ENCODE peak calls at places on chromosome X, in five cellular contexts. O is neural progenitor cell, Z is BE2C, L is stomach, M is left lung. P is an unnamed sample. For H3K4me1 and H3K27me3, the result is how much of the 10 kb centered on the place peaks cover.

GRCh38 chrX:79559290-79559689 is 192.2 kb upstream of the ITM2A start:
- DNase-seq in O (no peak), Z (no peak), L (no peak), M (no peak), P (no peak)

GRCh38 chrX:129939986-129940385 is 34.0 kb downstream of the UTP14A start:
- DNase-seq in O (peak), Z (no peak), L (no peak), M (no peak), P (no peak)

GRCh38 chrX:118807151-118808017 is 16.2 kb upstream of the ZCCHC12 start:
- DNase-seq in O (peak), Z (peak), L (peak), M (no peak), P (no peak)

GRCh38 chrX:110992611-110993010 is 103.4 kb upstream of the PAK3 start:
- DNase-seq in O (peak), Z (peak), L (peak), M (no peak), P (no peak)

GRCh38 chrX:15334561-15334960 is 762 bp downstream of the PIGA start:
- DNase-seq in O (no peak), Z (no peak), L (no peak), M (no peak), P (no peak)

GRCh38 chrX:5068550-5068949 is 1160.1 kb downstream of the NLGN4X start:
- DNase-seq in O (no peak), Z (no peak), L (no peak), M (no peak), P (no peak)

GRCh38 chrX:17685026-17685425 is 52.3 kb upstream of the SCML1 start:
- DNase-seq in O (no peak), Z (no peak), L (no peak), M (no peak), P (no peak)

GRCh38 chrX:46551494-46552128 is 6.4 kb upstream of the ZNF674 start:
- DNase-seq in O (peak), Z (no peak), L (no peak), M (no peak), P (no peak)

DNA sequence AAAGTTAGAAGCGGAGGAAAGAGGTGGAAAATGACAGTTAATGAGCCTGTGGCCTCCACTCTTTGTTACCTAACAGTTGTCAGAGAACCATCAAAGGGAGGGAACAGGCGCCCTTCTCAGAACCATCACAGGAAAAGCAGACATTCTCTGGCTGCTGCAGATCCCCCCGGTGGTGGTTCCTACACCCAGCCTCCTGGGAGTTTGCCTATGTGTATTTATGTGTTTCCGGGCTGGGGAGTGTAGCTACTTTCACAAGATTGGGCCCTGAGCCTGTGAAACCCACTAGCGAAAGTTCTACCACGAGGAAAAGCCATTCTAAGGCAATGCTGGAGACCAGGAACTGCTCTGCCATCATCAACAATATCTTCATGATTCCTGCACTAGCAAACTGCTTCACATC is 52.7 kb upstream of the BCOR start:
- DNase-seq in O (peak), Z (no peak), L (no peak), M (no peak), P (no peak)
- H3K4me1 ChIP-seq in O (under half), Z (under half), L (under half), M (half or more), P (under half)

GRCh38 chrX:134172588-134173259 is 64.3 kb upstream of the CCDC160 start:
- DNase-seq in O (peak), Z (no peak), L (peak), M (peak), P (no peak)

GRCh38 chrX:134174859-134175258 is 62.1 kb upstream of the CCDC160 start:
- DNase-seq in O (peak), Z (no peak), L (no peak), M (no peak), P (no peak)

GRCh38 chrX:134171661-134172587 is 65.1 kb upstream of the CCDC160 start:
- DNase-seq in O (peak), Z (no peak), L (peak), M (peak), P (no peak)

GRCh38 chrX:134173541-134174272 is 63.3 kb upstream of the CCDC160 start:
- DNase-seq in O (peak), Z (no peak), L (no peak), M (no peak), P (no peak)

DNA sequence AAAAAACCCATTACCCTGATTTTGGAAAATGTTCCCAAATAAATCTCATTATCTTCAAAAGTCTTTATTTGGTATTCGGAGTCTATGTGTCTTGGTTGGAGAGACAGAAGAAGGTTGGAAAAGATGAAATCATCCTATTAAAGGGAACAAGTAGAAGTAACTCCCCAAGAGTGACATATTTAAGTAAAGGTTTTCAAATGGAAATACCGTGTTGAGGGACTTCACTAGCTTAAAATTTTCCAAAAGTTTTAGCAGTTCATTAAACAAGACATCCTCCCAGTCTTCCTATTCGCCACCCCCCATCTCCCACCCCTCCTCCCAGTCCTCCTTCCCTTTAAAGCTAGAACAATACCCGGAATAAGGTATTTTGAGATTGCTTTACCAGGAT is 62.7 kb upstream of the CCDC160 start:
- DNase-seq in O (peak), Z (no peak), L (no peak), M (no peak), P (no peak)
- H3K27me3 ChIP-seq in O (under half), Z (under half), L (under half), M (under half), P (under half)

DNA sequence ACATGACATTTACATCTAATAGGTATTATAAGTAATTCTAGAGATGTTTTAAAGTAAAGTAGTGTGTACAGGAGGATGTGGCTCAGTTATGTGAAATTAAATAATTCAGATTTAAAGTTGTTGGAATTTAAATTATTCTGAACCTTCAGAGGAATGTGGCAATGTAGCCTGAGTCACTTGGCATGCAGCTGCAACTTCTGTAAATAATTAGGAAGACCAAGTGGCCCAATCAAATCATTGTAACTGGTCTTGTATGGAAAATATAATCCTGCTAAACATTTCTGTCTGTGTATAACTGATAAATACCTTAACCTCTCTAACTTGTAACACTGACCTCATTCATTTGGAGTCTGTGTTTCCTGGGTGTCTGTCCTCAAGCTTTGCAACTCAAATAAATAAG is 828.9 kb downstream of the GLUD2 start:
- DNase-seq in O (no peak), Z (no peak), L (no peak), M (no peak), P (no peak)
- TF ChIP-seq CTCF in O (no peak), Z (no peak), L (no peak), M (no peak), P (no peak)

DNA sequence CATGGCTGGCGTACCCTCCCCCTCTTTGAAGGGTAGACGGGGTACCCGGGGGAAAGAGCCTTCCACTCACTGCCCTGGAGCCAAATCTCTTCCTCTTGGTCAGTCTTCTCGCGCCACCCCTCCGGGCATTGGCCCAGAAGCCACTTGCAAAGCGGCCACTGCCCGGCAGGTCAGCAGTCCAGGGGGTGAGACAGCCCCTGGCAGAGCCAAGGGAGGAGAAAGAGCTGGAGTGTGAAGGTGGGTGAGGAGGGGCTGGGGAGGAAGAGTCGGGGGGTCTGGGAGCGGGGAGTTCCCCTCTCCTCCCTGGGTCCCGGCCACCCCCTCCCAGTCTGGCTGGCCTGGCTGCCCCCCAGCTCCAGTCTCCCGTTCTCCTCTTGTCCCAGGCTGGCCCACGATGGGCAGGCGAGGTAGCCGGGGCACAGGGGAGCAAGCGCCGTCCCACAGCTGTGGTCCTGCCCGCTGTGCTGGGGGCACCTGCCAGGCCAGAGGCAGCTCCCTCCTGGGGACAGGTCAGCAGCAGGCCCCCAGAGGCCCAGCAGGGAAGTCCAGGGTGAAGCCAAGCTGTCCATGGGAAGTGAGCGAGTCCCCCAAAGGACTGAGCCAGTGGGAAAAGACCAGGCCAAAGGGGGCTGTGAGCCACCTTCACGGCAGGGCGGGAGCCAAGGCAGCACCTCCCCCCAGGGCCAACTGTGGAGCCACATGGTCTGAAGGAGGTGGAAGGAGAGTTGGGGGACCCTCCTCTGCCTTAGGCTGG is 21.6 kb upstream of the DUSP9 start:
- DNase-seq in O (no peak), Z (no peak), L (no peak), M (peak), P (peak)
- H3K4me1 ChIP-seq in O (under half), Z (under half), L (under half), M (under half), P (under half)

P was measured in ascending aorta.